ENCODE peak calls at places on chromosomes 11 and 22, in six cellular contexts. One of them, this sample, is unnamed.

GRCh38 chr22:32175751-32176644 is 16.9 kb upstream of the C22orf42 start:
- DNase-seq in tibial nerve: no peak
- DNase-seq in body of pancreas: no peak
- DNase-seq in HFFc6: no peak
- DNase-seq in dorsolateral prefrontal cortex: no peak
- DNase-seq in lower leg skin: no peak
- DNase-seq in this sample: no peak

GRCh38 chr11:2266586-2267305 is 3.6 kb downstream of the ASCL2 start:
- DNase-seq in lower leg skin: peak
- DNase-seq in tibial nerve: no peak
- DNase-seq in dorsolateral prefrontal cortex: no peak
- DNase-seq in body of pancreas: no peak
- DNase-seq in HFFc6: no peak
- DNase-seq in this sample: no peak

GRCh38 chr22:37932821-37933578 is 20.4 kb downstream of the C22orf23 start:
- DNase-seq in dorsolateral prefrontal cortex: no peak
- DNase-seq in lower leg skin: no peak
- DNase-seq in body of pancreas: peak
- DNase-seq in HFFc6: no peak
- DNase-seq in tibial nerve: no peak
- DNase-seq in this sample: no peak

GRCh38 chr11:10109836-10110235 is 184.2 kb downstream of the SBF2 start:
- DNase-seq in dorsolateral prefrontal cortex: no peak
- DNase-seq in body of pancreas: no peak
- DNase-seq in tibial nerve: no peak
- DNase-seq in HFFc6: peak
- DNase-seq in lower leg skin: no peak
- DNase-seq in this sample: no peak

GRCh38 chr11:6623391-6624363 is 4.5 kb upstream of the TPP1 start:
- DNase-seq in dorsolateral prefrontal cortex: no peak
- DNase-seq in tibial nerve: no peak
- DNase-seq in HFFc6: no peak
- DNase-seq in body of pancreas: peak
- DNase-seq in lower leg skin: peak
- DNase-seq in this sample: no peak

GRCh38 chr22:20588092-20588842 is 80.9 kb downstream of the MED15 start:
- DNase-seq in tibial nerve: no peak
- DNase-seq in dorsolateral prefrontal cortex: no peak
- DNase-seq in body of pancreas: no peak
- DNase-seq in HFFc6: no peak
- DNase-seq in lower leg skin: no peak
- DNase-seq in this sample: no peak

GRCh38 chr11:69470793-69471192 is 10.7 kb upstream of the LINC01488 start:
- DNase-seq in tibial nerve: no peak
- DNase-seq in dorsolateral prefrontal cortex: no peak
- DNase-seq in HFFc6: no peak
- DNase-seq in body of pancreas: no peak
- DNase-seq in lower leg skin: no peak
- DNase-seq in this sample: no peak

GRCh38 chr11:65915821-65916251 is 3.0 kb downstream of the C11orf68 start:
- DNase-seq in HFFc6: peak
- DNase-seq in dorsolateral prefrontal cortex: no peak
- DNase-seq in lower leg skin: peak
- DNase-seq in body of pancreas: peak
- DNase-seq in tibial nerve: peak
- DNase-seq in this sample: no peak

GRCh38 chr11:64043545-64043944 is 7.8 kb downstream of the FLRT1 start:
- DNase-seq in dorsolateral prefrontal cortex: no peak
- DNase-seq in tibial nerve: no peak
- DNase-seq in HFFc6: no peak
- DNase-seq in lower leg skin: no peak
- DNase-seq in body of pancreas: no peak
- DNase-seq in this sample: no peak

GRCh38 chr22:39152024-39152510 is 413 bp downstream of the CBX7 start:
- DNase-seq in dorsolateral prefrontal cortex: no peak
- DNase-seq in lower leg skin: no peak
- DNase-seq in body of pancreas: no peak
- DNase-seq in tibial nerve: no peak
- DNase-seq in HFFc6: no peak
- DNase-seq in this sample: no peak

GRCh38 chr22:39149915-39150847 is 2.3 kb downstream of the CBX7 start:
- DNase-seq in dorsolateral prefrontal cortex: no peak
- DNase-seq in body of pancreas: no peak
- DNase-seq in lower leg skin: no peak
- DNase-seq in HFFc6: no peak
- DNase-seq in tibial nerve: no peak
- DNase-seq in this sample: no peak

GRCh38 chr22:39151329-39151975 is 1.0 kb downstream of the CBX7 start:
- DNase-seq in dorsolateral prefrontal cortex: no peak
- DNase-seq in lower leg skin: no peak
- DNase-seq in HFFc6: no peak
- DNase-seq in tibial nerve: no peak
- DNase-seq in body of pancreas: no peak
- DNase-seq in this sample: no peak

GRCh38 chr22:39152511-39153219 is at the start of gene CBX7:
- DNase-seq in HFFc6: peak
- DNase-seq in body of pancreas: peak
- DNase-seq in tibial nerve: peak
- DNase-seq in dorsolateral prefrontal cortex: peak
- DNase-seq in lower leg skin: peak
- DNase-seq in this sample: peak

DNA sequence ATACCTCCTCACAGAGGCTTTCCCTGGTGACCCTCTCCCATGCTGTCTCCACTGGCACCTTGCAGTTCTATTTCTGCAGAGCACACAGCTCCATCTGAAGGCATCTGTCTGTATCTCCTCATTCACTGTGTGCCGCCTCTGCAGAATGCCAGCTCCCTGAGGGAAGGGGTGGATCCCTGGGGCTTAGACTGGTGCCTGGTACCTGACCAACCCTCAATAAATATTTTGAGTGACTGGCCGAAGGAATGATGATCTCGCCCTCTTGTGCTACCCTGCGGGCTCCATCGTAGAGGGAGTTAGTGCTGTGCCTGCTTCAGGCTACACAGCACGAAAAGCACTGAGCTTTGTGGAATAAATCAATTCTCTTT is 1.6 kb downstream of the CBX7 start:
- DNase-seq in lower leg skin: no peak
- DNase-seq in dorsolateral prefrontal cortex: no peak
- DNase-seq in body of pancreas: no peak
- DNase-seq in HFFc6: no peak
- DNase-seq in tibial nerve: no peak
- DNase-seq in this sample: no peak
- TF ChIP-seq CTCF in lower leg skin: no peak
- TF ChIP-seq CTCF in dorsolateral prefrontal cortex: no peak
- TF ChIP-seq CTCF in body of pancreas: no peak
- TF ChIP-seq CTCF in HFFc6: no peak
- TF ChIP-seq CTCF in tibial nerve: no peak
- TF ChIP-seq CTCF in this sample: no peak

GRCh38 chr11:44823920-44824704 is 97.3 kb downstream of the TSPAN18 start:
- DNase-seq in tibial nerve: no peak
- DNase-seq in HFFc6: no peak
- DNase-seq in lower leg skin: no peak
- DNase-seq in body of pancreas: no peak
- DNase-seq in dorsolateral prefrontal cortex: no peak
- DNase-seq in this sample: no peak

GRCh38 chr11:44825058-44825795 is 98.5 kb downstream of the TSPAN18 start:
- DNase-seq in dorsolateral prefrontal cortex: no peak
- DNase-seq in HFFc6: no peak
- DNase-seq in lower leg skin: no peak
- DNase-seq in body of pancreas: no peak
- DNase-seq in tibial nerve: no peak
- DNase-seq in this sample: no peak

GRCh38 chr11:44826922-44827643 is 100.3 kb downstream of the TSPAN18 start:
- DNase-seq in dorsolateral prefrontal cortex: no peak
- DNase-seq in tibial nerve: no peak
- DNase-seq in HFFc6: no peak
- DNase-seq in body of pancreas: no peak
- DNase-seq in lower leg skin: no peak
- DNase-seq in this sample: no peak

GRCh38 chr11:44822369-44822768 is 95.6 kb downstream of the TSPAN18 start:
- DNase-seq in lower leg skin: no peak
- DNase-seq in HFFc6: no peak
- DNase-seq in body of pancreas: no peak
- DNase-seq in tibial nerve: no peak
- DNase-seq in dorsolateral prefrontal cortex: no peak
- DNase-seq in this sample: no peak

GRCh38 chr11:44823006-44823405 is 96.2 kb downstream of the TSPAN18 start:
- DNase-seq in body of pancreas: no peak
- DNase-seq in dorsolateral prefrontal cortex: no peak
- DNase-seq in lower leg skin: no peak
- DNase-seq in tibial nerve: no peak
- DNase-seq in HFFc6: no peak
- DNase-seq in this sample: no peak
- TF ChIP-seq CTCF in body of pancreas: no peak
- TF ChIP-seq CTCF in dorsolateral prefrontal cortex: no peak
- TF ChIP-seq CTCF in lower leg skin: no peak
- TF ChIP-seq CTCF in tibial nerve: no peak
- TF ChIP-seq CTCF in HFFc6: peak
- TF ChIP-seq CTCF in this sample: no peak

DNA sequence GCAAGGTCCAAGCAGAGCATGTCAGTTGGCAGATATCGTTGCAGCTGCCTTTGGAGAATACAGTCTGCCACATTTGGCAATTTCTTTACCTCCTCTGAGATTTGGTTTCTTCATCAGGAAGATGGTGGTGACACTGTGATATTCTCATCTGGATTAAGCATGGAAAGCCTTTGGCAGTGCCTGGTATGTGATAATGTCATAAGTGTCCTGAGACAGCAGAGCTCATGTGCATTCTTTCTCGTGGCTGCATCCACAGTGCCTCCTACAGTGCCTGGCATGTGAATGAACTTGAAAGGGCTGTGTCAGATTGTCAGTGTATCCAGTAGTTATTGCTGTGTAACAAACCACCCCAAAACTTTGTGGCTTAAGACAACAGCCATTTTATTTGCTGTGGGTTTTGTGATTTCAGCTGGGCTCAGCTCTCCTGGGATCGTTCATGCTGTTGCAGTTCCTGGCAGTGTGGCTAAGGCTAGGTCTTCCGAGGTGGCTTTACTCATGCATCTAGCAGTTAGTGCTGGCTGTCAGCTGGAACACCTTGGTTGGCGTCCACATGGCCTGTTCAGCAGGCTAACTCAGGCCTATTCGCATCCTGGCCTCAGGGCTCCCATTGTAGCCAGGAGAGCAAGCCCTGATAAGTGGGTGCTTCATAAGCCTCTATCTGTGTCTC is 35.7 kb upstream of the MICAL2 start:
- DNase-seq in body of pancreas: no peak
- DNase-seq in tibial nerve: no peak
- DNase-seq in lower leg skin: peak
- DNase-seq in HFFc6: no peak
- DNase-seq in dorsolateral prefrontal cortex: no peak
- DNase-seq in this sample: no peak
- TF ChIP-seq CTCF in body of pancreas: no peak
- TF ChIP-seq CTCF in tibial nerve: no peak
- TF ChIP-seq CTCF in lower leg skin: no peak
- TF ChIP-seq CTCF in HFFc6: no peak
- TF ChIP-seq CTCF in dorsolateral prefrontal cortex: no peak
- TF ChIP-seq CTCF in this sample: no peak

DNA sequence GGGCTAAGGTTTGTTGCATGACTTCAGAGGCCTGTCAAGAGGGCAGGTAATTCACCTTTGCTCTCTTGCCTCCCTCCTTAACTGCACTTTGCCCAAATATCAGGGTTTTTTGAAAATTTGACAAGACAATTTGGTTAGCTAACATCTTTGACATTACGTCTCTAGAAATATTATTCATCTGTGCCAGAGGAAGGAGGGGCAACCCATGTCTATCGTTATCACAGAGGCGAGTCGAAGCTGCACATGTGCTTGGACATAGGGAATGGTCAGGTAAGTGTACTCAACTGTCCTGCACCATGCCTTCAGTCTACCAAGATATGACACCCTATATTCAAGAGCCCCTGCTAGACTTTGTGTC is 3.7 kb downstream of the AKIP1 start:
- DNase-seq in dorsolateral prefrontal cortex: no peak
- DNase-seq in tibial nerve: no peak
- DNase-seq in body of pancreas: no peak
- DNase-seq in lower leg skin: no peak
- DNase-seq in HFFc6: no peak
- DNase-seq in this sample: no peak
- TF ChIP-seq CTCF in dorsolateral prefrontal cortex: no peak
- TF ChIP-seq CTCF in tibial nerve: no peak
- TF ChIP-seq CTCF in body of pancreas: no peak
- TF ChIP-seq CTCF in lower leg skin: no peak
- TF ChIP-seq CTCF in HFFc6: peak
- TF ChIP-seq CTCF in this sample: peak

GRCh38 chr11:73481626-73482025 is 105.4 kb downstream of the RELT start:
- DNase-seq in lower leg skin: no peak
- DNase-seq in body of pancreas: no peak
- DNase-seq in dorsolateral prefrontal cortex: no peak
- DNase-seq in HFFc6: no peak
- DNase-seq in tibial nerve: no peak
- DNase-seq in this sample: no peak

GRCh38 chr11:73475549-73475948 is 99.3 kb downstream of the RELT start:
- DNase-seq in lower leg skin: no peak
- DNase-seq in body of pancreas: no peak
- DNase-seq in HFFc6: no peak
- DNase-seq in tibial nerve: no peak
- DNase-seq in dorsolateral prefrontal cortex: no peak
- DNase-seq in this sample: no peak

GRCh38 chr11:73480677-73481076 is 104.5 kb downstream of the RELT start:
- DNase-seq in lower leg skin: no peak
- DNase-seq in tibial nerve: no peak
- DNase-seq in HFFc6: no peak
- DNase-seq in body of pancreas: no peak
- DNase-seq in dorsolateral prefrontal cortex: no peak
- DNase-seq in this sample: no peak

GRCh38 chr11:73477518-73477917 is 101.3 kb downstream of the RELT start:
- DNase-seq in body of pancreas: no peak
- DNase-seq in tibial nerve: no peak
- DNase-seq in lower leg skin: no peak
- DNase-seq in dorsolateral prefrontal cortex: no peak
- DNase-seq in HFFc6: no peak
- DNase-seq in this sample: no peak

DNA sequence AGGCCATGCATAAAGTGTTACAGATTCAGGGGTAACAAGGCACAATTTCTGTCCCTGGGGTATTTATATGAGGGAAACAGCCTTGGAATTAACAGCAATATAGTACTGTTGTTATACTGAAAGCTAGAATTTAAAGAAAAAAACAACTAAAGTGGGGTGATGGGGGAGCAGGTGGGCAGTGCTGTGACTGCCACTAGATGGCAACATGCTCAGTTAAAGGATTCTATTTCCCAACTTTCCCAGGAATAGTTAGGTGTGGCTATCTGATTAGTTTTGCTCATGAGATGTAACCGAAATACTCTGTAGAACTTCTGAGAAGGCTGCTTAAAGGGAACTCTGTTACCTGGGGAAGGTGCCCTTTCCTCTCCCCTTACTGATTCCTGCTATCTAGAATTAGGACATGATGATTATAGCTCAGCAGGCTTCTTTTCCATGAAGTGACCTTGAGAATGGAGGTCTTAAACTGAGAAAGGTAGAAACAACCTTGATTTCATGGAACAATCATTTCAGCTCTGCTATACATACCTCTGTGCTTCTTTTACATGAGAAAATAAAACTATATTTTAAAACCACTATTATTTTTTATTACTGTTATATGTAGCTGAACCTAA is 102.6 kb downstream of the RELT start:
- DNase-seq in HFFc6: peak
- DNase-seq in tibial nerve: no peak
- DNase-seq in dorsolateral prefrontal cortex: no peak
- DNase-seq in body of pancreas: no peak
- DNase-seq in lower leg skin: no peak
- DNase-seq in this sample: no peak
- TF ChIP-seq CTCF in HFFc6: peak
- TF ChIP-seq CTCF in tibial nerve: peak
- TF ChIP-seq CTCF in dorsolateral prefrontal cortex: peak
- TF ChIP-seq CTCF in body of pancreas: peak
- TF ChIP-seq CTCF in lower leg skin: no peak
- TF ChIP-seq CTCF in this sample: no peak